ENCODE peak calls at places on chromosomes 11 and 22, in five cellular contexts. H is colonic mucosa, X is AG04450, V is HFF-Myc, J is heart left ventricle. C is an unnamed sample.

GRCh38 chr11:126137146-126137545 is 74.3 kb downstream of the RPUSD4 start:
- DNase-seq in H (no peak), X (no peak), V (no peak), J (no peak), C (no peak)

GRCh38 chr11:12845739-12846358 is 163.3 kb upstream of the RASSF10 start:
- DNase-seq in H (peak; percentile 74), X (peak; percentile 65), V (peak; percentile 87), J (peak; percentile 57), C (no peak)

GRCh38 chr11:60005360-60005759 is 11.6 kb upstream of the OOSP4B start:
- DNase-seq in H (no peak), X (no peak), V (no peak), J (no peak), C (no peak)

GRCh38 chr11:118321386-118322082 is 17.0 kb downstream of the CD3E start:
- DNase-seq in H (peak; percentile 67), X (no peak), V (no peak), J (no peak), C (no peak)

GRCh38 chr11:59615132-59615636 is 390 bp downstream of the OSBP start:
- DNase-seq in H (peak; percentile 73), X (no peak), V (no peak), J (peak; percentile 50), C (no peak)

GRCh38 chr11:134802116-134802515 is 390.1 kb upstream of the B3GAT1 start:
- DNase-seq in H (no peak), X (no peak), V (no peak), J (no peak), C (no peak)

GRCh38 chr11:83456075-83456474 is 169.9 kb upstream of the CCDC90B start:
- DNase-seq in H (no peak), X (no peak), V (no peak), J (no peak), C (no peak)

GRCh38 chr11:41895106-41895505 is 435.7 kb upstream of the LRRC4C start:
- DNase-seq in H (no peak), X (no peak), V (no peak), J (no peak), C (no peak)

GRCh38 chr11:78030429-78031325 is 7.6 kb upstream of the KCTD14 start:
- DNase-seq in H (peak; percentile 73), X (no peak), V (peak; percentile 53), J (peak; percentile 78), C (peak; percentile 69)

GRCh38 chr11:9972917-9973504 is 309.1 kb downstream of the SWAP70 start:
- DNase-seq in H (no peak), X (no peak), V (peak; percentile 56), J (no peak), C (no peak)

GRCh38 chr11:6298605-6299004 is 21.7 kb downstream of the CAVIN3 start:
- DNase-seq in H (peak; percentile 21), X (no peak), V (no peak), J (peak; percentile 69), C (no peak)

GRCh38 chr11:83602116-83602515 is 315.9 kb upstream of the CCDC90B start:
- DNase-seq in H (no peak), X (no peak), V (no peak), J (no peak), C (no peak)

GRCh38 chr11:69839516-69839915 is 20.3 kb upstream of the FGF3 start:
- DNase-seq in H (no peak), X (no peak), V (no peak), J (no peak), C (no peak)
- H3K4me3 ChIP-seq in H (no peak overlapping the region), X (no peak overlapping the region), V (no peak overlapping the region), J (no peak overlapping the region), C (no peak overlapping the region)

DNA sequence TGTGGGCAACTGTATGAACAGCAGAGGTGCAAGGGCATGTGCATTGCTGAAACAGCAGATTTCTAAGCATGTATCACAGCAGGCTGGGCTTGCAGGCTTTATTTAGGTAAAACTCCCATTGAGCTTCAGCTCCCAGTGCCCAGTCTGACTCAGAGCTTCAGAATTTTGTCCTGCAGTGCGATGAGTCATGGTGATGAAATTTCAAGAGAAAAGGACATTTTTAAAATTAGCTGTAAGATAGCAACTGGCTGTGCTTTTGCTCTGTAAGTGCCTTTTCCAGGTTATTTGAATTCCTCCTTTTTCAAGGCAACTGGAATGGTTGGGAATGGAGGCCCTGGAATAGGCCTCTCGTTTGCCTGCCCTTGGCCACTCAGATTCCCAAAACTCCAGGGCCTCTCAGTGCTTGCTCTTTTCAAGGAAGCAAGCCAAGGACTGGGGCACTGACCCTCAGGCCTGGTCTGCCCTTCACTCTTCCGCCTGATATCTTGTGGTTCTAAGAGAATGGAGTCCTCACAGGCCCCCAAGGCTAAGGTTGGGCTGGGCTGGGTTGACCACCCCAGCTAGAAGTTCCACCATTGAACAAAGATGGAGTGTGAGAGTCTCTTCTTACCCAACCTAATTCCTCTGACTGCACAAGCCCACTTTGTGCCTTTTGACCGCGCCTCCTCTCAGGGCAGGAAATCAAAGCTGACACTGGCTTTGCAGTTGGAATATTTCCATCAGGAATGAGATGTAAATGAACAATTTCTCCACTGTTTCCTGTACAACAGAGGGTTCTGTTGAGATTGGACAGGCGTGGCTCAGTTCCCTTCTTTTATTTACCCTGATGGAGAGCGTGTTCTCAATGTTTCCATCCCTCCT is 59.5 kb upstream of the PRSS23 start:
- DNase-seq in H (peak; percentile 31), X (peak; percentile 88), V (peak; percentile 95), J (peak; percentile 47), C (peak; percentile 90)
- H3K4me3 ChIP-seq in H (no peak overlapping the region), X (no peak overlapping the region), V (no peak overlapping the region), J (no peak overlapping the region), C (no peak overlapping the region)

GRCh38 chr22:50544078-50544745 is 1.5 kb upstream of the KLHDC7B start:
- DNase-seq in H (peak; percentile 90), X (no peak), V (no peak), J (peak; percentile 84), C (no peak)

GRCh38 chr22:50544746-50545253 is 899 bp upstream of the KLHDC7B start:
- DNase-seq in H (peak; percentile 62), X (no peak), V (no peak), J (peak; percentile 27), C (no peak)

GRCh38 chr22:50540352-50540751 is 5.3 kb upstream of the KLHDC7B start:
- DNase-seq in H (no peak), X (no peak), V (no peak), J (no peak), C (no peak)

GRCh38 chr22:50545522-50546325 is at the start of gene KLHDC7B:
- DNase-seq in H (no peak), X (no peak), V (no peak), J (no peak), C (no peak)

DNA sequence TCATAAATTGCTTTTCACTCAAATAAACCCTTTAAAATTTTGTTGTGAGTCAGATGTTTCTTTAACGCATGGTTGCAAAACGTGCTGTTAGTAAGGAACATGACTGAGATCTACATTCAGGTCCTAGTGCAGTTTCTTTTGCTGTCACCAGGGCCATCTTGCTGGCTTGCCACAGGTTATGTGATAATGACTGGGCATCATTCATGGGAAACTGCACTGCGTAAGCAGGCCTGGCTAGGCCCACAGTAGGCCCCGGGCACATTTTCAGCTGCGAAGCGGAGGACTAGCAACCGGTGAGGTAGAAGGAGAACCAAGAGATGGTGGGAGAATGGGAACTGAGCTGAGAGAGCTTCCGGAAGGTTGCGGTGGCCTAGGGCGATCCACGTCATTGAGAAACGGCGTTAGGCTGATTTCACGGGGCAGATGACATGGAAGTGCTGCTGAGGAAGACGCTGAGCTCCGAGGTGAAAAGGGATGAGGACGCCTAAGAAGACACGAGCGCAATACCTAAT is 3.2 kb upstream of the KLHDC7B start:
- DNase-seq in H (no peak), X (no peak), V (no peak), J (peak; percentile 20), C (no peak)
- H3K4me3 ChIP-seq in H (no peak overlapping the region), X (no peak overlapping the region), V (no peak overlapping the region), J (no peak overlapping the region), C (no peak overlapping the region)

GRCh38 chr22:29205260-29205597 is 467 bp upstream of the EMID1 start:
- DNase-seq in H (no peak), X (no peak), V (no peak), J (no peak), C (no peak)
- H3K4me3 ChIP-seq in H (no peak overlapping the region), X (peak overlapping the region; percentile 52), V (peak overlapping the region; percentile 37), J (no peak overlapping the region), C (peak overlapping the region; percentile 47)

GRCh38 chr22:19772422-19772672 is 11.8 kb downstream of the TBX1 start:
- DNase-seq in H (no peak), X (no peak), V (no peak), J (no peak), C (no peak)

GRCh38 chr22:19774628-19775027 is 14.1 kb downstream of the TBX1 start:
- DNase-seq in H (no peak), X (no peak), V (no peak), J (no peak), C (no peak)

GRCh38 chr22:19770349-19771220 is 10.0 kb downstream of the TBX1 start:
- DNase-seq in H (no peak), X (no peak), V (no peak), J (no peak), C (no peak)

GRCh38 chr22:19773470-19774040 is 13.0 kb downstream of the TBX1 start:
- DNase-seq in H (no peak), X (no peak), V (no peak), J (no peak), C (no peak)

DNA sequence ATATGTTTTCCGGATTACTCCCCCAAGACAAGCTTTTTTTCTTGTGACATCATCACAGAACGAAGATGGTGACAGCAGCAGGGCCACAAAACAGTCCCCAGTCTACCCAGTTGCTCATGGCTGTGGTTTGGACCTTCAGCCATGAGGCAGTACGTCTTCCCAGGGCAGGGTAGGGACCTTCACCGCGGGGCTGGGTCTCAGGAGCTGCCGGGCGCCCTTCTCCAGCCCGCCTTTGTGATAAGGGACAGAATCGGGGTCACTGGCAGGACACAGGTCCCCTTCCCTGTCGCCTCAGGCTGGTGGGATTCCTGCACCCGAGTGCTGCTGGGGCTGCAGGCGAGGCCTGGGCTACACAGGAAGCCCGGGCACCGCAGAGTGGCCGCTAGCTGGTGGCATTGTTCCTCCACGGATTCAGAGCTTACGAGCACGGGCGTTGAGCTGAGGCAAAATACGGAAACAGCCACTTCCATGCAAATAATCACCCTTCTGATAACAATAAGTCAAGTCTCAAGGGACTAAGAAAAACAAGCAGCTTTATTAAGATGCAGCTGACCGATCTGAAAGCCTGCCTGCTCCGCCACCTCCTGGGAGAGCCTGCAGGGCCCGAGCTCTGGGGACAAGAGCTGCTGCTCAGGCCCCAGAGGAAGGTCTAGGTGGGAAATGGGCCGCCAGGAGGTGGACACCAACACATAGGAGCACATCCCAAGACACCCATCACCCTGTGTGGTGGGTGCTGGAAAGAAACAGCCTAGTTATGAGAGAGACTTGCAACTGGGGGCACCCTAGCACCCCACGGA is 12.3 kb downstream of the TBX1 start:
- DNase-seq in H (no peak), X (no peak), V (no peak), J (no peak), C (no peak)
- H3K4me3 ChIP-seq in H (no peak overlapping the region), X (no peak overlapping the region), V (no peak overlapping the region), J (no peak overlapping the region), C (no peak overlapping the region)

GRCh38 chr22:16806401-16806800 is 18.8 kb downstream of the XKR3 start:
- DNase-seq in H (no peak), X (no peak), V (no peak), J (no peak), C (no peak)
- H3K4me3 ChIP-seq in H (no peak overlapping the region), X (no peak overlapping the region), V (no peak overlapping the region), J (no peak overlapping the region), C (no peak overlapping the region)

GRCh38 chr11:69151811-69152210 is 3.9 kb upstream of the SMIM38 start:
- DNase-seq in H (no peak), X (no peak), V (no peak), J (no peak), C (no peak)
- H3K4me3 ChIP-seq in H (no peak overlapping the region), X (no peak overlapping the region), V (no peak overlapping the region), J (no peak overlapping the region), C (no peak overlapping the region)

C was measured in skeletal muscle cell.